ENCODE peak calls at places on chromosomes 16 and 17, in seven cellular contexts. H is thyroid gland; N is Caki2; E is NCI-H1105 treated with DMSO at 0.1 percent for 48 hours; C is HFFc6; I is HT1080; Z is stimulated activated CD4-positive, alpha-beta T cell treated with anti-CD3 and anti-CD28 coated beads, Interleukin-15, amount 100 ng/mL, for 48 hours. L is an unnamed sample.

GRCh38 chr16:4646773-4647660 is 22.4 kb downstream of the MGRN1 start:
- DNase-seq in H (no peak), N (no peak), E (no peak), C (no peak), I (no peak), Z (no peak), L (no peak)

GRCh38 chr16:83390759-83391158 is 417.0 kb upstream of the HSBP1 start:
- DNase-seq in H (no peak), N (no peak), E (no peak), C (no peak), I (no peak), Z (no peak), L (no peak)

GRCh38 chr17:43171761-43172487 is 910 bp downstream of the NBR1 start:
- DNase-seq in H (peak; percentile 41), N (peak; percentile 82), E (peak; percentile 10), C (peak; percentile 97), I (peak; percentile 96), Z (no peak), L (peak; percentile 31)

GRCh38 chr17:27669850-27670249 is 38.9 kb downstream of the LGALS9 start:
- DNase-seq in H (no peak), N (no peak), E (no peak), C (no peak), I (no peak), Z (no peak), L (no peak)

GRCh38 chr17:80545499-80545826 is 825 bp downstream of the RPTOR start:
- DNase-seq in H (no peak), N (no peak), E (no peak), C (no peak), I (no peak), Z (no peak), L (no peak)

GRCh38 chr17:52233632-52234031 is 75.1 kb upstream of the CA10 start:
- DNase-seq in H (peak; percentile 20), N (no peak), E (no peak), C (no peak), I (no peak), Z (no peak), L (no peak)

GRCh38 chr16:11672206-11673090 is 4.2 kb downstream of the SNN start:
- DNase-seq in H (no peak), N (no peak), E (no peak), C (no peak), I (no peak), Z (no peak), L (no peak)

GRCh38 chr16:2458887-2459646 is 842 bp upstream of the TEDC2 start:
- DNase-seq in H (peak; percentile 29), N (no peak), E (peak; percentile 41), C (no peak), I (no peak), Z (no peak), L (no peak)

GRCh38 chr16:81427245-81427644 is 17.4 kb upstream of the CMIP start:
- DNase-seq in H (no peak), N (no peak), E (no peak), C (no peak), I (no peak), Z (no peak), L (peak; percentile 47)

GRCh38 chr16:29686740-29687327 is 7.9 kb downstream of the QPRT start:
- DNase-seq in H (no peak), N (no peak), E (no peak), C (no peak), I (no peak), Z (no peak), L (no peak)

GRCh38 chr16:28951410-28951943 is 740 bp downstream of the NFATC2IP start:
- DNase-seq in H (no peak), N (no peak), E (no peak), C (no peak), I (peak; percentile 10), Z (no peak), L (no peak)

GRCh38 chr17:77117415-77117814 is 23.4 kb upstream of the SEC14L1 start:
- DNase-seq in H (no peak), N (no peak), E (no peak), C (no peak), I (no peak), Z (no peak), L (no peak)

GRCh38 chr17:67765623-67766022 is 47.9 kb downstream of the NOL11 start:
- DNase-seq in H (no peak), N (no peak), E (no peak), C (no peak), I (no peak), Z (no peak), L (no peak)

GRCh38 chr17:2192367-2193028 is 111.1 kb downstream of the SMG6 start:
- DNase-seq in H (no peak), N (peak; percentile 71), E (no peak), C (peak; percentile 95), I (peak; percentile 100), Z (peak; percentile 49), L (no peak)

L was measured in DMS79.